ENCODE peak calls at places on chromosome 1, in ten cellular contexts. E, P, N, O, X, G, R, Q, M and I are unnamed samples.

GRCh38 chr1:192489748-192490147 is 85.8 kb upstream of the RGS1 start:
- DNase-seq in E (peak; percentile 74), P (peak; percentile 85), N (peak; percentile 64), O (no peak), X (peak; percentile 66), G (no peak), R (peak; percentile 95), Q (peak; percentile 38), M (peak; percentile 95), I (no peak)

GRCh38 chr1:92410706-92411105 is 76.0 kb downstream of the GFI1 start:
- DNase-seq in E (no peak), P (no peak), N (no peak), O (no peak), X (no peak), G (no peak), R (no peak), Q (no peak), M (no peak), I (no peak)

GRCh38 chr1:21331752-21332480 is 41.7 kb upstream of the ECE1 start:
- DNase-seq in E (no peak), P (no peak), N (no peak), O (no peak), X (no peak), G (no peak), R (no peak), Q (no peak), M (no peak), I (no peak)

GRCh38 chr1:168348146-168348709 is 67.6 kb downstream of the TBX19 start:
- DNase-seq in E (no peak), P (no peak), N (no peak), O (no peak), X (no peak), G (no peak), R (no peak), Q (no peak), M (no peak), I (no peak)

GRCh38 chr1:172472495-172472894 is 28.6 kb upstream of the PIGC start:
- DNase-seq in E (no peak), P (peak; percentile 6), N (no peak), O (no peak), X (no peak), G (no peak), R (no peak), Q (no peak), M (no peak), I (no peak)

GRCh38 chr1:54724771-54725170 is 9.1 kb downstream of the TTC4 start:
- DNase-seq in E (no peak), P (no peak), N (no peak), O (no peak), X (no peak), G (no peak), R (no peak), Q (no peak), M (no peak), I (no peak)

GRCh38 chr1:228163004-228163753 is 2.4 kb upstream of the IBA57 start:
- DNase-seq in E (no peak), P (peak; percentile 55), N (peak; percentile 65), O (no peak), X (peak; percentile 82), G (no peak), R (peak; percentile 82), Q (no peak), M (no peak), I (no peak)

GRCh38 chr1:186059311-186059710 is 315.7 kb downstream of the TPR start:
- DNase-seq in E (no peak), P (peak; percentile 80), N (no peak), O (no peak), X (no peak), G (no peak), R (peak; percentile 97), Q (no peak), M (peak; percentile 28), I (no peak)

GRCh38 chr1:3623441-3624150 is 1.2 kb upstream of the TPRG1L start:
- DNase-seq in E (no peak), P (no peak), N (no peak), O (no peak), X (no peak), G (no peak), R (no peak), Q (no peak), M (no peak), I (no peak)

GRCh38 chr1:89671775-89672488 is 39.0 kb downstream of the LRRC8C start:
- DNase-seq in E (no peak), P (peak; percentile 86), N (no peak), O (no peak), X (no peak), G (no peak), R (peak; percentile 99), Q (no peak), M (peak; percentile 66), I (no peak)

GRCh38 chr1:47758341-47759237 is 238.6 kb downstream of the TRABD2B start:
- DNase-seq in E (no peak), P (no peak), N (no peak), O (no peak), X (peak; percentile 36), G (no peak), R (no peak), Q (no peak), M (no peak), I (peak; percentile 48)

GRCh38 chr1:197706593-197706992 is 68.7 kb downstream of the DENND1B start:
- DNase-seq in E (no peak), P (no peak), N (no peak), O (no peak), X (no peak), G (no peak), R (no peak), Q (no peak), M (no peak), I (no peak)

DNA sequence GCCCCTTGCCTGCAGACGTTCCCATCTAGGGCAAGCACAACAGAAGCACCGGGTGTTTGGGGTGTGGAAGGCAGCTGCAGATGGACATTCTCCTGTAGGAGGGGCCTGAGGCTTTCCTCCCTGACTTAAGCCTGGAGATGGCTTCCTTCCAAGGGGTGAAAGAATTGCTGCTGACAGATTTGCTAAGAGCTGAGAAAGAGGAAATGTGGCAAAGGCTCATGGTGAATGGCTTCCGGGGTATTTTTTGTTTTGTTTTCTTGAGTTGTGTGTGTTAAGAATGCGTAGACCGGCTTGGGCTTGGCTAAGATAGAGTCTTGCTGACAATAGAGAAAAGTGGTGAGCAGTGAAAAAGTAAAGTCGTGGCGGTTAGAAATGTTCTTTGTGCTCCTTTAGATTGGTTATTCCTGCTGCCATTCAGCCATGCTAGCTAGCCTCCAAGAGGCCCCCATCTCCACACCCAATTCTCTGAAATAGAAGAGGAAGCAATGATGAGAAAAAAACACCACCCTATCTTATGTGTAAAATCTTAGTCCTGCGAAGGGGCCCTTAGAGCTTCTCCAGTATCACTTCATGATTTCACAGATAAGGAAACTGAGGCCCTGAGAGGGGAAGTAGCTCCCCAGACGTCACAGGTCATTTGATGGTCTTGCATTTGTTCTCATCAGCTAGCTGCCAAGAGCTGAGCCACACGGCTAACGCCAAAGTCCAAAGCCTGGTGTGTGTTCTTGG is 36.9 kb downstream of the EIF2D start:
- DNase-seq in E (peak; percentile 73), P (no peak), N (no peak), O (no peak), X (no peak), G (peak; percentile 40), R (peak; percentile 89), Q (peak; percentile 65), M (peak; percentile 87), I (no peak)
- TF ChIP-seq CTCF in E (no peak), P (no peak), N (no peak), O (no peak), X (no peak), G (no peak), R (no peak), Q (no peak), M (no peak), I (no peak)

DNA sequence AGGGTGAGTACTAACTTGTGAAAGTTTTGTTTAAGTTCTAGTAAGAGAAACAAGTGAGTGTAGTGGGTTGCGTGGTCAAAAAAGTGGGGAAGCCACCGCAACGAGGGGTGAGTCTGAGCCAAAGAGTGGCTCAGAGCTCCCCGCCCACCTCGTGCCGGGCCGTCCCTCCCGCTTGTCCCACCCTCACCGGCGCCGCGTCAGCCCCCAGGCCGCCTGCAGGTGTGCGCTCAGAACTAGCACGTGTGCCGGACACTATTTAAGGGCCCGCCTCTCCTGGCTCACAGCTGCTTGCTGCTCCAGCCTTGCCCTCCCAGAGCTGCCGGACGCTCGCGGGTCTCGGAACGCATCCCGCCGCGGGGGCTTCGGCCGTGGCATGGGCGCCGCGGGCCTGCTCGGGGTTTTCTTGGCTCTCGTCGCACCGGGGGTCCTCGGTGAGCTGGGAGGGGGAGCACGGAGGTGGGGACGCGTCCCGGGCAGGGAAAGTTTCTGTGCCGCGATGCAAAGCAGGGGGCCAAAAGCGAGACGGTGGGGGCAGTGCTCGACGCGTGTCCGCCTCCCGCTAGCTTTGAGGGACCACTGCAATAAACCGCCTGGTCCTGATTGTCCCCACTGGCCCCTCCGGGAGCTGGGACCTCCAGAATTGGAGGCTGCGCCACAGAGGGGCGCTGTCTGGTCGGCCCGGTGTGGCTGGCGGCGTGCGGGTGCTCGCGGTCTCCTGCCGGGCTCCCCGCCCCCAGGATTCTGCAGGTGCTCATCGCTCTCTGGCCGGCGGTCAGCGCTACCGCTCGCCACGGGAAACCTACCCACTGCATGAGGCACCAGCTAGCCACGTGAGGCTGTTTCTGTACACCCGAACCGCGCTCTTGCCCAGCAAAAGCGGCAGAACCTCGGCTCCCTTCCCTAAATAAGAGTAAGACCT is at the start of gene CR2:
- DNase-seq in E (no peak), P (peak; percentile 21), N (peak; percentile 69), O (peak; percentile 80), X (peak; percentile 13), G (peak; percentile 79), R (peak; percentile 43), Q (peak; percentile 5), M (no peak), I (peak; percentile 67)
- TF ChIP-seq CTCF in E (no peak), P (no peak), N (peak; percentile 25), O (no peak), X (no peak), G (peak; percentile 47), R (peak; percentile 40), Q (no peak), M (no peak), I (peak; percentile 40)

DNA sequence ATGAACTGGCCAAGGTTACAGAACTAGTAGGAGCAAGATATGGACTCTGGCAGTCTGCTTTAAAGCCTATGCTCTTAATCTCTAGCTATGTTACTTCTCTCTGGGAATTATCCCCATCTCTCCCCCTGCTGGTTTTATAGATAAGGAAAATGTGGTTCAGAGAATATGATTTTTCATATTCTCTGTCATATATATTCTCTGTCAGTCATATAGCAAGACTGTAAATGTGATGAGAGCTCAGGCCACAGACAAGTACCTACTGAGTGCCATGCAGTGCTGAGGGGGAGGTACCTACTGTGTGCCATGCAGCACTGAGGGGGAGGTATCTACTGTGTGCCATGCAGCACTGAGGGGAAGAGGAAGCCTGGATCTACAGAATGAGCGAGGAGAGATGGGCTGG is 220.3 kb upstream of the FGGY start:
- DNase-seq in E (no peak), P (no peak), N (no peak), O (no peak), X (no peak), G (no peak), R (peak; percentile 34), Q (no peak), M (peak; percentile 34), I (no peak)
- TF ChIP-seq CTCF in E (peak; percentile 52), P (peak; percentile 13), N (no peak), O (no peak), X (peak; percentile 21), G (no peak), R (peak; percentile 13), Q (peak; percentile 41), M (peak; percentile 41), I (peak; percentile 34)

DNA sequence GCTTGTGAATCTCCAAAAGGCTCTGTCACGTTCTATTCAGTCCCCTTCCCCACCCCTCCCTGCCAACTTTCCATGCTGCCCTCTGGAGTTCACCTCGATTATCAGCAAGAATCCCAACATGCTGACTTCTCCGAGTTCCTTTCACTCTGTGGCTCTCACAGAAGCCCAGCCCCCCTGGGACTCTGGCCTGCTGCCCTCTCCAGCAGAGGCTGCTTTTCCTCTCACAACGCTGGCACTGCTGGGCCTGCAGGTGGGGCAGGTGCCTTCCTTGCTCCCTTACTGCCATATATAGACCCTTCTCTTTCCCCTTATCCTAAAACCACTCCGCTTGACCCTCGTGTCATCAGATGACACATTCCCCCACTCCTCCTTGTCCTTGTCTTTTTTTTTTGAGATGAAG is 10.2 kb upstream of the RNF186 start:
- DNase-seq in E (no peak), P (no peak), N (no peak), O (peak; percentile 70), X (no peak), G (no peak), R (no peak), Q (no peak), M (no peak), I (no peak)
- TF ChIP-seq CTCF in E (no peak), P (no peak), N (no peak), O (no peak), X (no peak), G (no peak), R (no peak), Q (no peak), M (no peak), I (no peak)